ENCODE peak calls at places on chromosomes 2 and 18, in five cellular contexts. O is KG1, N is iPS DF 6.9, H is Karpas-422, W is T-helper 2 cell. Y is an unnamed sample.

GRCh38 chr2:67453365-67453764 is 56.2 kb downstream of the ETAA1 start:
- DNase-seq in O (no peak), N (no peak), H (no peak), W (no peak), Y (no peak)

GRCh38 chr2:234559609-234560008 is 62.7 kb upstream of the ARL4C start:
- DNase-seq in O (no peak), N (no peak), H (no peak), W (no peak), Y (no peak)

GRCh38 chr18:9017170-9017899 is 85.2 kb upstream of the NDUFV2 start:
- DNase-seq in O (peak; percentile 66), N (peak; percentile 22), H (peak; percentile 52), W (no peak), Y (peak; percentile 16)

GRCh38 chr2:32900246-32901000 is 46.3 kb upstream of the LTBP1 start:
- DNase-seq in O (no peak), N (no peak), H (no peak), W (no peak), Y (no peak)

GRCh38 chr2:176643711-176644110 is 374.5 kb downstream of the MTX2 start:
- DNase-seq in O (no peak), N (no peak), H (no peak), W (no peak), Y (no peak)

GRCh38 chr2:45256173-45256866 is 247.1 kb upstream of the SIX2 start:
- DNase-seq in O (no peak), N (no peak), H (no peak), W (no peak), Y (no peak)

GRCh38 chr2:15820927-15821326 is 119.4 kb upstream of the MYCN start:
- DNase-seq in O (no peak), N (no peak), H (no peak), W (no peak), Y (no peak)

GRCh38 chr2:33946198-33946597 is 347.1 kb upstream of the FAM98A start:
- DNase-seq in O (no peak), N (no peak), H (no peak), W (no peak), Y (no peak)

GRCh38 chr2:75481041-75481836 is 79.5 kb downstream of the EVA1A start:
- DNase-seq in O (no peak), N (no peak), H (peak; percentile 62), W (no peak), Y (no peak)

GRCh38 chr2:99480390-99480789 is 9.4 kb downstream of the REV1 start:
- DNase-seq in O (no peak), N (no peak), H (no peak), W (no peak), Y (no peak)

GRCh38 chr2:141595531-141595930 is 535.3 kb downstream of the LRP1B start:
- DNase-seq in O (no peak), N (no peak), H (no peak), W (no peak), Y (no peak)

GRCh38 chr2:25349397-25349796 is 7.7 kb upstream of the DNMT3A start:
- DNase-seq in O (no peak), N (no peak), H (no peak), W (no peak), Y (no peak)

GRCh38 chr2:52467189-52467588 is 1300.4 kb upstream of the CHAC2 start:
- DNase-seq in O (no peak), N (no peak), H (no peak), W (no peak), Y (no peak)

GRCh38 chr18:58140366-58141325 is 96.6 kb downstream of the NEDD4L start:
- DNase-seq in O (no peak), N (no peak), H (no peak), W (no peak), Y (no peak)

GRCh38 chr2:232545511-232546375 is 4.6 kb downstream of the TIGD1 start:
- DNase-seq in O (no peak), N (no peak), H (no peak), W (no peak), Y (no peak)

GRCh38 chr2:113784823-113785744 is 28.6 kb upstream of the SLC35F5 start:
- DNase-seq in O (no peak), N (no peak), H (no peak), W (no peak), Y (no peak)

GRCh38 chr18:70693196-70693595 is 404.4 kb downstream of the SOCS6 start:
- DNase-seq in O (no peak), N (no peak), H (no peak), W (no peak), Y (no peak)

GRCh38 chr2:174224125-174224524 is 24.2 kb downstream of the OLA1 start:
- DNase-seq in O (no peak), N (no peak), H (no peak), W (no peak), Y (no peak)

GRCh38 chr18:74418023-74418422 is 39.1 kb downstream of the DIPK1C start:
- DNase-seq in O (no peak), N (no peak), H (no peak), W (no peak), Y (no peak)

GRCh38 chr2:74374509-74375205 is 5.5 kb downstream of the DCTN1 start:
- DNase-seq in O (no peak), N (peak; percentile 71), H (peak; percentile 61), W (no peak), Y (no peak)

Y was measured in CD4-positive, alpha-beta T cell.